ENCODE peak calls at places on chromosomes 5 and 9, in eight cellular contexts. Y, N, L, P, G, Q, F and U are unnamed samples.

GRCh38 chr5:11918463-11919045 is 14.3 kb upstream of the CTNND2 start:
- DNase-seq in Y (no peak), N (no peak), L (no peak), P (no peak), G (no peak), Q (no peak), F (no peak), U (no peak)

GRCh38 chr5:180114304-180115003 is 42.9 kb upstream of the RNF130 start:
- DNase-seq in Y (no peak), N (no peak), L (peak), P (no peak), G (no peak), Q (peak), F (peak), U (no peak)

GRCh38 chr5:72194846-72195245 is 87.6 kb downstream of the MAP1B start:
- DNase-seq in Y (no peak), N (no peak), L (no peak), P (no peak), G (no peak), Q (no peak), F (no peak), U (no peak)

GRCh38 chr5:180305481-180305880 is 13.6 kb upstream of the MAPK9 start:
- DNase-seq in Y (no peak), N (no peak), L (no peak), P (no peak), G (no peak), Q (no peak), F (no peak), U (no peak)

GRCh38 chr5:57716661-57717060 is 234.1 kb upstream of the ACTBL2 start:
- DNase-seq in Y (no peak), N (no peak), L (no peak), P (no peak), G (no peak), Q (no peak), F (no peak), U (no peak)

GRCh38 chr9:69297300-69297980 is 27.6 kb upstream of the ENTREP1 start:
- DNase-seq in Y (no peak), N (no peak), L (no peak), P (no peak), G (no peak), Q (no peak), F (no peak), U (no peak)

GRCh38 chr5:159928122-159928960 is 12.1 kb downstream of the ADRA1B start:
- DNase-seq in Y (peak), N (no peak), L (peak), P (peak), G (peak), Q (peak), F (no peak), U (no peak)

GRCh38 chr5:101429241-101429640 is 526.2 kb upstream of the ST8SIA4 start:
- DNase-seq in Y (peak), N (no peak), L (no peak), P (peak), G (no peak), Q (no peak), F (no peak), U (no peak)

GRCh38 chr9:1200847-1201251 is 150.7 kb downstream of the DMRT2 start:
- DNase-seq in Y (peak), N (no peak), L (no peak), P (no peak), G (no peak), Q (no peak), F (no peak), U (peak)

GRCh38 chr5:522899-523657 is 1.2 kb downstream of the SLC9A3 start:
- DNase-seq in Y (no peak), N (no peak), L (no peak), P (no peak), G (no peak), Q (no peak), F (no peak), U (no peak)

GRCh38 chr5:83450183-83450839 is 21.2 kb upstream of the VCAN start:
- DNase-seq in Y (no peak), N (no peak), L (no peak), P (no peak), G (peak), Q (no peak), F (no peak), U (no peak)

GRCh38 chr5:32390819-32391591 is 53.5 kb downstream of the ZFR start:
- DNase-seq in Y (peak), N (no peak), L (peak), P (peak), G (peak), Q (no peak), F (no peak), U (no peak)

GRCh38 chr5:180596115-180596667 is 4.9 kb upstream of the SCGB3A1 start:
- DNase-seq in Y (no peak), N (no peak), L (no peak), P (no peak), G (no peak), Q (no peak), F (no peak), U (peak)

GRCh38 chr5:35518104-35518503 is 99.6 kb upstream of the SPEF2 start:
- DNase-seq in Y (no peak), N (no peak), L (no peak), P (no peak), G (no peak), Q (no peak), F (no peak), U (no peak)

GRCh38 chr9:132877818-132878694 is at the start of gene AK8:
- DNase-seq in Y (peak), N (peak), L (peak), P (peak), G (peak), Q (peak), F (peak), U (no peak)

GRCh38 chr5:24623018-24623417 is 21.8 kb downstream of the CDH10 start:
- DNase-seq in Y (no peak), N (no peak), L (no peak), P (no peak), G (no peak), Q (no peak), F (no peak), U (no peak)

GRCh38 chr5:171418982-171419662 is at the start of gene FGF18:
- DNase-seq in Y (peak), N (no peak), L (peak), P (peak), G (peak), Q (peak), F (no peak), U (no peak)

GRCh38 chr9:110370316-110370715 is 32.7 kb upstream of the TXNDC8 start:
- DNase-seq in Y (peak), N (no peak), L (peak), P (peak), G (no peak), Q (no peak), F (no peak), U (no peak)

GRCh38 chr9:91158946-91159345 is 202.8 kb downstream of the AUH start:
- DNase-seq in Y (no peak), N (no peak), L (no peak), P (no peak), G (no peak), Q (no peak), F (no peak), U (no peak)

GRCh38 chr9:91160599-91161464 is 200.9 kb downstream of the AUH start:
- DNase-seq in Y (no peak), N (no peak), L (no peak), P (no peak), G (no peak), Q (no peak), F (no peak), U (no peak)

GRCh38 chr9:91161465-91162275 is 200.0 kb downstream of the AUH start:
- DNase-seq in Y (no peak), N (no peak), L (no peak), P (no peak), G (no peak), Q (no peak), F (no peak), U (no peak)

GRCh38 chr9:91159664-91160121 is 202.0 kb downstream of the AUH start:
- DNase-seq in Y (no peak), N (peak), L (no peak), P (no peak), G (no peak), Q (peak), F (no peak), U (no peak)

GRCh38 chr9:91160181-91160580 is 201.5 kb downstream of the AUH start:
- DNase-seq in Y (no peak), N (no peak), L (no peak), P (no peak), G (no peak), Q (no peak), F (no peak), U (no peak)
- H3K4me3 ChIP-seq in Y (no peak), N (peak), L (no peak), P (no peak), G (no peak), Q (no peak), F (peak), U (no peak)

DNA sequence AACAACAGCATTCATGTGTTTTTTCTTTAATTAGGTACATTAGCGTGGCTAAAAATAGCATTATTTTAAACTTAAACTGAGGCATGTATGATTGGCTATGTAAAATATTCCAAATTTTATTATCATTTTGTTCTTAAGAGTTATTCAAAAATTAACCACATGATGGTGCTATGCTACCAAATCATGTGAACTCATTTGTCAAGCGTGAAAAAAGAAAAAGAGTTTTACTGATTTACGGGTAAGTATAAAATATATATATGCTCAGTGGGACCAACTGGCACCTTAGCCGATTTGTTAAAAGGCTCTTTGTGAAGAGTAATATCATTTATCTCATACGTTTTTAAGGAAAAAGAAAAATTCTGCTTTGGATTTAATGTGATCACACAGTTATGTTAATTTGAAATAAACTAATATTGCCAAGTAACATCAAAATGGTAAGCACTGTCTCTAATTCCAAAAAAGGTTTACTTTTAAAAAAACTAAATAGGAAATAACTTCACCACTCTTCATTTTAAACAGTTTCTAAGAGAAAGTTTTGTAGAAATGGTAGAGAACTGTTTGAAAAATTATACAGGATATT is 1042.3 kb downstream of the CDH12 start:
- DNase-seq in Y (peak), N (no peak), L (no peak), P (peak), G (peak), Q (no peak), F (no peak), U (no peak)
- TF ChIP-seq CTCF in Y (peak), N (peak), L (peak), P (peak), G (peak), Q (no peak), F (peak), U (peak)

GRCh38 chr9:37302277-37302676 is 120.2 kb upstream of the GRHPR start:
- DNase-seq in Y (no peak), N (no peak), L (no peak), P (no peak), G (no peak), Q (no peak), F (no peak), U (no peak)
- H3K4me3 ChIP-seq in Y (no peak), N (no peak), L (no peak), P (no peak), G (no peak), Q (no peak), F (no peak), U (no peak)

GRCh38 chr5:2702096-2702879 is 49.2 kb downstream of the IRX2 start:
- DNase-seq in Y (no peak), N (no peak), L (no peak), P (no peak), G (no peak), Q (no peak), F (no peak), U (no peak)
- TF ChIP-seq CTCF in Y (no peak), N (no peak), L (no peak), P (no peak), G (no peak), Q (no peak), F (no peak), U (no peak)

DNA sequence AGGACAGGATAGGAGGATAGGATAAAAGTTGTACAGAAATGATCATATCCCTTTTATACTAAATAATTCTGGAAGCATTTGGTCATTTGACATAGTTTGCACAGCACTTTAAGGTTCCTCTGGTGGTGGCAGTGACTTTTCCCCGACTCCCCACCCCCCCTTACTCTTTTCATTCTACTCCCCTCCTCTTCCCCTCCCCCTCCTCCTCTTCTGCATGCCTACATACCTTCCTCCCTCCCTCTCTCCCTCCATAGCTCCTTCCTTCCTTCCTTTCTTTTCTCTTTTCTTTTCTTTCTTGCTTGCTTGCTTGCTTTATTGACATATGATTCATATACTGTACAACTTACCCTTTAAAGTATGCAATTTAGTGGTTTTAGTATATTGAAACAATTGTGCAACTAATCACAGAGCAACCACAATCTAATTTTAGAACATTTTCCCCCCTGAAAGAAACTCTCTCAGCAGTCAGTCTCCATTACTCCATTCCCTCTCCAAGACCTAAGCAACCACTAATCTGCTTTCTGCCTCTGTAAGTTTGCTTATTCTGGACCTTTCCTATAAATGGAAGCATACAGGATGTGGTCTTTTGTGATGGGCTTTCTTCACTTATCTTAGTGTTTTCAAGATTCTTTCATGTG is 159.0 kb downstream of the HACD4 start:
- DNase-seq in Y (peak), N (no peak), L (peak), P (peak), G (no peak), Q (no peak), F (no peak), U (no peak)
- H3K4me3 ChIP-seq in Y (no peak), N (no peak), L (no peak), P (peak), G (no peak), Q (no peak), F (no peak), U (no peak)

GRCh38 chr5:131305138-131305650 is 41.3 kb downstream of the CDC42SE2 start:
- DNase-seq in Y (no peak), N (no peak), L (no peak), P (no peak), G (no peak), Q (no peak), F (no peak), U (no peak)

GRCh38 chr5:131304414-131304813 is 40.6 kb downstream of the CDC42SE2 start:
- DNase-seq in Y (no peak), N (no peak), L (no peak), P (no peak), G (no peak), Q (no peak), F (no peak), U (no peak)

GRCh38 chr5:131305906-131306305 is 42.1 kb downstream of the CDC42SE2 start:
- DNase-seq in Y (peak), N (no peak), L (no peak), P (peak), G (no peak), Q (no peak), F (no peak), U (no peak)

GRCh38 chr5:131303537-131303936 is 39.7 kb downstream of the CDC42SE2 start:
- DNase-seq in Y (peak), N (no peak), L (peak), P (peak), G (no peak), Q (no peak), F (no peak), U (no peak)

GRCh38 chr5:131302506-131302905 is 38.7 kb downstream of the CDC42SE2 start:
- DNase-seq in Y (no peak), N (no peak), L (peak), P (no peak), G (no peak), Q (no peak), F (no peak), U (no peak)
- TF ChIP-seq CTCF in Y (no peak), N (no peak), L (no peak), P (no peak), G (no peak), Q (no peak), F (no peak), U (no peak)

GRCh38 chr9:121742923-121743322 is 91.5 kb downstream of the DAB2IP start:
- DNase-seq in Y (no peak), N (no peak), L (no peak), P (no peak), G (no peak), Q (no peak), F (no peak), U (no peak)
- H3K4me3 ChIP-seq in Y (no peak), N (peak), L (no peak), P (no peak), G (peak), Q (peak), F (peak), U (no peak)

GRCh38 chr5:132008961-132009680 is 2.3 kb downstream of the ACSL6 start:
- DNase-seq in Y (no peak), N (no peak), L (peak), P (no peak), G (no peak), Q (peak), F (no peak), U (no peak)

GRCh38 chr5:132006331-132007120 is 4.9 kb downstream of the ACSL6 start:
- DNase-seq in Y (no peak), N (no peak), L (no peak), P (no peak), G (no peak), Q (no peak), F (no peak), U (no peak)

GRCh38 chr5:132009706-132010405 is 1.6 kb downstream of the ACSL6 start:
- DNase-seq in Y (no peak), N (no peak), L (no peak), P (no peak), G (no peak), Q (no peak), F (no peak), U (no peak)

GRCh38 chr5:132007399-132008162 is 3.9 kb downstream of the ACSL6 start:
- DNase-seq in Y (peak), N (peak), L (peak), P (peak), G (peak), Q (peak), F (peak), U (peak)

GRCh38 chr5:132008163-132008473 is 3.3 kb downstream of the ACSL6 start:
- DNase-seq in Y (no peak), N (no peak), L (no peak), P (no peak), G (no peak), Q (peak), F (no peak), U (no peak)
- TF ChIP-seq CTCF in Y (no peak), N (no peak), L (peak), P (no peak), G (no peak), Q (no peak), F (peak), U (no peak)

GRCh38 chr9:120715331-120715924 is 1.2 kb upstream of the MEGF9 start:
- DNase-seq in Y (peak), N (peak), L (peak), P (peak), G (peak), Q (peak), F (peak), U (no peak)
- H3K4me3 ChIP-seq in Y (no peak), N (peak), L (peak), P (peak), G (peak), Q (peak), F (peak), U (peak)

DNA sequence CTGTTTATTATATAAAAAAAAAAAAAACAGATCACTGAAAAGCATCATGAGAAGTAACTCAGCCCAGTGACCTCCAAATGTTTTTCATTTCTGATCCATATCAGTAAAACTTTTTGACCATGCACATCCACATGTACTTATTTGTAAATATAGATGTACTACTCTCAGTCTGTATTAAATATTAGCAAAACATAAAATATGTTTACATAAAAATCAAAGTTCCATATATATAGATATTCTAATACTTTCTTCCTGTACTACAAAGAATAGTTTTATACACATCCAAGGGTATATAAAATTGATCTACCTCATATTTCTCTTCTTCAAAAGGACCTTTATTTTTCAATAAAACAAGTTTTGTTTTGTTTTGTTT is 309.1 kb downstream of the RAB3C start:
- DNase-seq in Y (no peak), N (no peak), L (no peak), P (no peak), G (no peak), Q (no peak), F (no peak), U (no peak)
- TF ChIP-seq CTCF in Y (no peak), N (no peak), L (peak), P (no peak), G (no peak), Q (no peak), F (no peak), U (no peak)